ENCODE peak calls at places on chromosomes 11 and 22, in five cellular contexts. W is neural progenitor cell, J is PC-3, G is GM23248, L is astrocyte. F is an unnamed sample. For H3K4me1, the result is how much of the 10 kb centered on the place peaks cover.

GRCh38 chr22:35307892-35308291 is 8.2 kb downstream of the TOM1 start:
- DNase-seq in J (no peak), L (no peak), W (no peak), G (no peak), F (no peak)

GRCh38 chr11:111879637-111879960 is 258 bp downstream of the CFAP68 start:
- DNase-seq in G (no peak), L (no peak), W (no peak), J (no peak), F (no peak)

GRCh38 chr11:9461760-9462134 is 935 bp downstream of the ZNF143 start:
- DNase-seq in W (no peak), G (peak), J (peak), L (peak), F (no peak)

GRCh38 chr11:119741369-119742262 is 12.6 kb upstream of the NECTIN1 start:
- DNase-seq in J (peak), G (peak), W (peak), L (no peak), F (no peak)

GRCh38 chr22:30272781-30273180 is 6.1 kb upstream of the OSM start:
- DNase-seq in G (no peak), J (no peak), W (no peak), L (no peak), F (no peak)

GRCh38 chr11:120186799-120187591 is 23.8 kb upstream of the OAF start:
- DNase-seq in G (peak), L (peak), W (no peak), J (peak), F (peak)

GRCh38 chr11:33722579-33723234 is 13.5 kb downstream of the CD59 start:
- DNase-seq in G (peak), J (peak), W (no peak), L (peak), F (no peak)

GRCh38 chr11:69950120-69950519 is 128.0 kb upstream of the ANO1 start:
- DNase-seq in G (peak), W (peak), L (no peak), J (peak), F (no peak)

GRCh38 chr11:123458501-123458900 is 28.4 kb downstream of the GRAMD1B start:
- DNase-seq in L (no peak), J (peak), G (no peak), W (no peak), F (no peak)
- TF ChIP-seq EZH2 in L (no peak), J (no peak), G (no peak), W (no peak), F (no peak)

DNA sequence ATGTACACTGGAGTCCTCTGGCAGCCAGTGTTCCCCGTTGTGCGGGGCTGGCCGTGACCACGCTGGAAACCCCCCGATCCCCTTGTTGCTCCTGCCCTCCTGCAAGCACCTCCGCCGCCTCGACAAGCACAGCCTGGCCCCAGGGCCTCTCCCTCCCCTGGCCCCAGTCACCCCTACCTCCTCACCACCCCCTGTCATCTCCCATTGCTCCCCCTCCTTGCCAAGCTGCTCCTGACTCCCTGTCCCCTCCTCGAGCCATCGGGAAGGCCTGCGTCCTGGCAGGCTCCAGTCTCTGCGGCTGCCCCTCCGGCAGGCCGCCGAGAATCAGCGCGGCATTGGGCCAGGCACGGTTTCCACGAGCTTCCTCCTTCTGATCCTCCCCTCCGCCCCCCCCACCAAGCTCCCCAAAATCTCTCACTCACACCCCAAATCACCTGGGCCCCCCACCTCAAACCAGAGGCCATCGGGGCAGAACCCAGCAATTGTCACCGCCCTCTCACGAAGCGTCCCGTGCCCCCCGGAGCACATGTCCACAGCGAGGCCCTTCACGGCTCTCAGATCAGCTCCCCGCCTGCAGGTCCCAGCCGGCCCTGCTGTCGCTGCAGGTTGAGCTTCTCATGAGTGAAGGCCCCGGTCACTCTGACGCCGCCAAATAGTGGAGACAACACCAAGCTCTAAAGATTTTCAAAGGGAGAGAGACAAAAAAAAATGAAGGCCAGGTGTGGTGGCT is 5.7 kb upstream of the LSP1 start:
- DNase-seq in J (no peak), L (no peak), G (no peak), W (no peak), F (no peak)
- H3K4me1 ChIP-seq in J (under half), L (under half), G (under half), W (under half), F (under half)

GRCh38 chr11:76685841-76686240 is 15.3 kb upstream of the LRRC32 start:
- DNase-seq in L (no peak), G (no peak), J (no peak), W (no peak), F (no peak)
- H2AFZ ChIP-seq in L (no peak), G (no peak), J (no peak), W (no peak), F (no peak)

GRCh38 chr11:20208622-20209090 is 48.4 kb upstream of the DBX1 start:
- DNase-seq in L (no peak), J (no peak), W (peak), G (no peak), F (no peak)

GRCh38 chr11:20205807-20206206 is 45.5 kb upstream of the DBX1 start:
- DNase-seq in J (no peak), W (no peak), G (no peak), L (no peak), F (no peak)

GRCh38 chr11:20211691-20212090 is 51.4 kb upstream of the DBX1 start:
- DNase-seq in J (no peak), G (no peak), W (no peak), L (no peak), F (no peak)

GRCh38 chr11:20203836-20204235 is 43.6 kb upstream of the DBX1 start:
- DNase-seq in G (no peak), J (no peak), L (no peak), W (no peak), F (no peak)

GRCh38 chr11:20207781-20208621 is 47.7 kb upstream of the DBX1 start:
- DNase-seq in W (peak), G (peak), L (no peak), J (no peak), F (no peak)
- TF ChIP-seq EZH2 in W (no peak), G (peak), L (peak), J (no peak), F (no peak)

DNA sequence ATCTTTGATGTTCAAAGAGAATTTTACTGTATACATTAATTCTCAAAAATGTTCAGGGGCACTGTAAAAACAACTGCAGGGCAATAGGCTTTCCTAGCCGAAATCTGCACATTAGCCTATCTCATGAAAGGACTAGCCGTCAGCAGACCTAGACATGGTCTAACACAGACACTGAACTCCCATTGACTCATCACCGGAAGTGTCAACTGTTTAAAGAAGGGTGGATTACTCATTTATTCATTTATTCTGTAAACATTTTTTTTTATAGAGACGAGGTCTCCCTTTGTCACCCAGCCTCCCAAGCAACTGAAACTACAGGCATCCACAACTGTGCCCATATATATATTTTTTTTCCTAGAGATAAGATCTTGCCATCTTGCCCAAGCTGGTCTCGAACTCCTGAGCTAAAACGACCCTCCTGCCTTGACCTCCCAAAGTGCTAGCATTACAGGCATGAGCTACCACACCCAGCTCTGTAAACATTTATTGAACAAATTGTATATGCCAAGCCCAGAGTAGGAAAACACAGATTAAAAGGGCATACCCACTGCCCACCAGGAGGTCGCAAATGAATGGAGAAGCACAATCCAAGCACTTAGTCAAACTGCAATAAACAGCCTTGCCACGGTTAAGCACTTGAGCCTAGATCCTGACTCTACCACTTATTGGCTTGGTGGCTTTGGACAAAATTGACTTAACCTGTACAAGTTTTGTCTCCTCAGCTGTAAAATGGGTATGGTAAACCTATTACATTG is 26.6 kb downstream of the RAB30 start:
- DNase-seq in J (peak), G (peak), W (no peak), L (peak), F (no peak)
- H3K4me1 ChIP-seq in J (under half), G (under half), W (under half), L (under half), F (under half)

GRCh38 chr11:2792376-2793250 is 92.8 kb upstream of the KCNQ1OT1 start:
- DNase-seq in W (no peak), J (peak), L (no peak), G (no peak), F (no peak)

GRCh38 chr11:2789791-2790580 is 90.2 kb upstream of the KCNQ1OT1 start:
- DNase-seq in G (no peak), W (no peak), L (no peak), J (no peak), F (no peak)

GRCh38 chr11:2791521-2792375 is 92.0 kb upstream of the KCNQ1OT1 start:
- DNase-seq in W (no peak), L (no peak), J (no peak), G (no peak), F (no peak)

GRCh38 chr11:2790581-2790925 is 90.8 kb upstream of the KCNQ1OT1 start:
- DNase-seq in W (no peak), L (no peak), J (no peak), G (no peak), F (no peak)

DNA sequence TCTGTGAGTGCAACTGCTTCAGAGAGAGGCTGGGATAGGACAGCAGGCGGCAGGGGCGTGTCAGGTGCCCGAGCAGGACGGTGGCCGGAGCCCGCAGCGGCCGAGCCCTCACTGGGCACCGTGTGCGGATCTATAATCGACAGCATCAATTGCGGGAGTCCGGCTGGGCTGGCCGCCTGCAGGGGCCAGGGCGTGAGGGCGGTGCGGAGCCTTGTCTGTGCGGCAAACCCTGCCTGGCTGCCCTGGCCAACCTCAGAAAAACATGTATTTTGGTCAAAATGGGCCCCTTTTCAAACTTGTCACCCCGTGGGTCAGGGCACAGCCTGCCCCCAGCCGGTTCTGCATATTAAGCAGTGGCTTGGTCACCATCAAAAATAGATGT is 91.3 kb upstream of the KCNQ1OT1 start:
- DNase-seq in L (no peak), J (no peak), G (no peak), W (no peak), F (no peak)
- H2AFZ ChIP-seq in L (no peak), J (peak), G (no peak), W (no peak), F (no peak)

GRCh38 chr22:43338766-43339345 is 4.3 kb downstream of the SCUBE1 start:
- DNase-seq in J (no peak), W (peak), G (no peak), L (no peak), F (no peak)

GRCh38 chr22:43342347-43343261 is 568 bp downstream of the SCUBE1 start:
- DNase-seq in W (peak), J (no peak), G (no peak), L (no peak), F (no peak)

GRCh38 chr22:43343262-43343988 is at the start of gene SCUBE1:
- DNase-seq in G (peak), J (peak), W (peak), L (no peak), F (no peak)

GRCh38 chr22:43337946-43338345 is 5.2 kb downstream of the SCUBE1 start:
- DNase-seq in W (no peak), J (no peak), L (no peak), G (no peak), F (no peak)

GRCh38 chr22:43341565-43341964 is 1.6 kb downstream of the SCUBE1 start:
- DNase-seq in W (no peak), L (no peak), G (no peak), J (no peak), F (no peak)
- TF ChIP-seq EZH2 in W (no peak), L (no peak), G (no peak), J (no peak), F (no peak)

DNA sequence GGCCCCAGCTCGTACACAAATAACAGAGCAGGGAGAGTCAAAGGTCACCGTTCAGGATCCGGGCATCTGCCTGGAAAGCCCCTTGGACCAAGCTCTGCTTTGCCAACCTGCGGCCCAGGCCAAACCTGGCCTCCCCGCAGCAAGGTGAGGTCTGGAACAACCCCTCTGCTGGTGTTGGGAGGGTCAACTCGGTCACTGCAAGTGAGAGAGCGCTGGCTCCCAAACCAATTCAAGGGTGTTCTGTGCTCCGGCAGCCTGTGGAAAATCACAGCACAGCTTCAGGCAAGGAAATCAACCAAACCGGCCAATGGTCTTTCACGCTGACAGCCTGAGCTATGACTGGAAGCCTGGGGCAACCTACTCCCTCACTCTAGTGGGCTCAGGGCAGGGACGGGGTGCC is 63.4 kb downstream of the MYH9 start:
- DNase-seq in J (no peak), L (no peak), G (peak), W (no peak), F (no peak)
- H3K4me1 ChIP-seq in J (under half), L (half or more), G (under half), W (under half), F (half or more)

DNA sequence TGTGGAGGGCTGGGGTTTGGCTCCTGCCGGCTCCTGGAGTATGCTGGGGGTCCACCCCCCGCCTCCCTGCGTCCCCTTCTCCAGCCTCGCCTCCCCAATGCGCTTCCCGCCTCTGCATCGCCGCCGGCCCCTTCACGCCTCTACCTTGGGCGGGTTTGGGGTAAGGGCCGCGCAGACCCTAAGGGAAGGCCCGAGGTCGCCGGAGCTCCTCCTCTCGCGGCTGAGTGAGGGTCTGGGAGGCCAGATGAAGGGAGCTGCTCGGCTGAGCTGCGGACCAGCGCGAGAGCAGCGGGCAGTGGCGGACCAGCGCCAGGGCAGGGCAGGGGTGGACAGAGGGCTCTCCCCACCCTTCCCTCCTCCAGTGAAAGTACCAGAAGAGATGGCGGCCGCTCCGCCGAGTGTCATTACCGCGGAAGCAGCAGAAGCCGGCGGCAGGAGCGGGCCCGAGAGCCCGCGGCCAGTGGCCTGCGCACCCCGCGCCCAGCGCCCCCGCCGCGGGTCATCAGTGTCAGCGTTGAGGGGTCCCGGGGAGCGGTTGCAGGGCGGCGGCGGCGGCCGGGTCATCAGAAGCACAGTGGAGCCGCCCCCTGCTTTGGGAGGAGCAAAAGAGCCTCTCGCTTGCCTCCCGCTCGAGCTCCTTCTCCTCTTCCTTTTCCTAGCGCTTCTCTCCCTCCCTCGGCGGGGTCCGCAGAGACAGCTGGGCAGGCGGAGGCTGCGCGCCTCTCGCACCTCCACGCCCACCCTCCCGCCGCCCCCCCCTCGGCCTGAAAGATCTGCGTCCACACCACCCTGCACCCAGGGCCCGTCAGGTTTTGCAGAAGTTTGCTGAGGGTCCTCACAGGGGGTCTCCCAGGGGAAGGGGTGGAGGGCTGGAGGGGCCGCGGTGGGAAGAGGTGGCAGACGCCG is 255.7 kb upstream of the CADM1 start:
- DNase-seq in G (peak), W (peak), J (no peak), L (peak), F (no peak)
- H2AFZ ChIP-seq in G (peak), W (peak), J (no peak), L (peak), F (peak)

GRCh38 chr11:31676280-31676982 is 134.7 kb downstream of the PAX6 start:
- DNase-seq in L (no peak), G (no peak), J (no peak), W (no peak), F (no peak)
- TF ChIP-seq EZH2 in L (no peak), G (no peak), J (no peak), W (no peak), F (no peak)